ENCODE peak calls at places on chromosomes 5 and 9, in four cellular contexts. P is brain microvascular endothelial cell, B is AG09309, G is lower lobe of right lung. N is an unnamed sample.

GRCh38 chr9:120711841-120712538 is 2.3 kb downstream of the MEGF9 start:
- DNase-seq in P (no peak), B (no peak), G (no peak), N (no peak)

GRCh38 chr5:142677212-142677611 is 8.7 kb downstream of the FGF1 start:
- DNase-seq in P (no peak), B (no peak), G (no peak), N (no peak)

GRCh38 chr9:115616666-115617239 is 498.8 kb upstream of the TNC start:
- DNase-seq in P (no peak), B (no peak), G (no peak), N (no peak)

GRCh38 chr5:132662925-132663770 is 5.2 kb downstream of the IL13 start:
- DNase-seq in P (no peak), B (no peak), G (no peak), N (no peak)

GRCh38 chr5:67268233-67269011 is 71.8 kb upstream of the CD180 start:
- DNase-seq in P (peak), B (peak), G (no peak), N (no peak)

GRCh38 chr5:115947260-115947659 is 15.0 kb upstream of the LVRN start:
- DNase-seq in P (peak), B (no peak), G (no peak), N (no peak)

GRCh38 chr5:61228229-61228628 is 66.0 kb upstream of the SMIM15 start:
- DNase-seq in P (no peak), B (no peak), G (no peak), N (no peak)

GRCh38 chr9:129321511-129322021 is 143.5 kb upstream of the IER5L start:
- DNase-seq in P (no peak), B (no peak), G (no peak), N (no peak)

GRCh38 chr5:88524941-88525340 is 256.3 kb upstream of the TMEM161B start:
- DNase-seq in P (no peak), B (no peak), G (no peak), N (no peak)

GRCh38 chr5:63495225-63495624 is 467.0 kb downstream of the HTR1A start:
- DNase-seq in P (no peak), B (no peak), G (no peak), N (no peak)

GRCh38 chr5:138829341-138829740 is 45.8 kb downstream of the LRRTM2 start:
- DNase-seq in P (no peak), B (peak), G (no peak), N (no peak)

GRCh38 chr9:132647806-132648205 is 22.0 kb downstream of the DDX31 start:
- DNase-seq in P (no peak), B (no peak), G (no peak), N (no peak)

GRCh38 chr9:132647355-132647754 is 22.4 kb downstream of the DDX31 start:
- DNase-seq in P (peak), B (peak), G (no peak), N (no peak)

GRCh38 chr9:132648685-132649084 is 21.1 kb downstream of the DDX31 start:
- DNase-seq in P (no peak), B (no peak), G (no peak), N (no peak)

GRCh38 chr9:132646726-132647125 is 23.1 kb downstream of the DDX31 start:
- DNase-seq in P (no peak), B (no peak), G (no peak), N (no peak)

DNA sequence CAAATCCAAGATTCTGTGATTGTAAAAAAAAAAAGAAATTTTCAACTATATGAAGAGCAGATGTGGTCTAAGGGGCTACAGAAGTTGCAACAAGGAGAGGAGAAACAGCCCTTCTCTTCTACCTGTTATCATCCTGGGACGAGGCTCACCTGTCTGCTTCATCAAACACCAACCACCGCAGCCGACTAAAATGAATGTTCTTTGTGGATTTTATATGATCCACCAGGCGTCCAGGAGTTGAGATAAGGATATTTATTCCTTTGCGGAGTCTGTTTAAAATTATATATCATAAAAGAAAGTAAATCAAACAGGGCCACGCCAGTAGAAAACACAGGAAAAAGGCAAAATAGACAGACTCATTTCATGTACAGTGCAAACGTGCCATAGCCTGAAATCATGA is 21.5 kb downstream of the DDX31 start:
- DNase-seq in P (no peak), B (no peak), G (no peak), N (no peak)
- TF ChIP-seq CTCF in P (no peak), B (no peak), G (no peak), N (no peak)

GRCh38 chr5:151700816-151701215 is 14.1 kb upstream of the SPARC start:
- DNase-seq in P (no peak), B (no peak), G (no peak), N (no peak)

GRCh38 chr5:151695464-151695863 is 8.7 kb upstream of the SPARC start:
- DNase-seq in P (no peak), B (no peak), G (no peak), N (no peak)

GRCh38 chr5:151696470-151697061 is 9.9 kb upstream of the SPARC start:
- DNase-seq in P (peak), B (peak), G (no peak), N (no peak)

GRCh38 chr5:151697452-151697851 is 10.7 kb upstream of the SPARC start:
- DNase-seq in P (no peak), B (no peak), G (no peak), N (no peak)

GRCh38 chr5:151699071-151699901 is 12.6 kb upstream of the SPARC start:
- DNase-seq in P (peak), B (peak), G (no peak), N (peak)
- TF ChIP-seq CTCF in P (peak), B (no peak), G (no peak), N (no peak)

GRCh38 chr5:53554444-53554843 is 6.0 kb upstream of the NDUFS4 start:
- DNase-seq in P (no peak), B (no peak), G (no peak), N (no peak)

GRCh38 chr5:53552561-53552960 is 7.9 kb upstream of the NDUFS4 start:
- DNase-seq in P (no peak), B (no peak), G (no peak), N (no peak)

GRCh38 chr5:53545744-53546143 is 14.7 kb upstream of the NDUFS4 start:
- DNase-seq in P (no peak), B (no peak), G (no peak), N (no peak)

GRCh38 chr5:53547226-53547625 is 13.2 kb upstream of the NDUFS4 start:
- DNase-seq in P (no peak), B (no peak), G (no peak), N (no peak)

DNA sequence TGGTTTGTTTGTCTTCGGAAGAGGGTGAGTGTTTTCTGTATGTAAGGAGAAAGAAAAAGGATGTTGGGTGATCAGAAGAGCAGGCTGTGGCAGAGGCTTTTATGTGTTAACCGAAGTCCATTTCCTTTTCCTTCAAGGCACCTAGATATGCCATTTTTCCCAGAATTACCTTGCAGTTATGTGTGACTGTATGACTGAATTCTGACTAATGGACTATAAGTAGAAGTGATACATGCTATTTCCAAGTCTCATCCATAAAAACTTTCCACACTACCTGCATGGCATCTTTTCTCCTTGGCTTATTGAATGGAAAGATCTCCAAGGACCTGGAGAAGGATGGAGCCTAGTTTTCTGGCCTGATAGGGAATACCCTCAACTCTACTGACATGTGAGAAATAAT is 10.6 kb upstream of the NDUFS4 start:
- DNase-seq in P (no peak), B (no peak), G (no peak), N (no peak)
- TF ChIP-seq CTCF in P (no peak), B (no peak), G (no peak), N (no peak)

GRCh38 chr5:38780950-38781349 is 64.9 kb upstream of the OSMR start:
- DNase-seq in P (peak), B (no peak), G (no peak), N (peak)
- TF ChIP-seq CTCF in P (peak), B (no peak), G (peak), N (no peak)

GRCh38 chr5:173853370-173854131 is 34.6 kb upstream of the CPEB4 start:
- DNase-seq in P (no peak), B (no peak), G (no peak), N (no peak)

GRCh38 chr5:173850664-173851063 is 37.5 kb upstream of the CPEB4 start:
- DNase-seq in P (no peak), B (no peak), G (no peak), N (no peak)

GRCh38 chr5:173855162-173855994 is 32.8 kb upstream of the CPEB4 start:
- DNase-seq in P (peak), B (no peak), G (no peak), N (no peak)

GRCh38 chr5:173851595-173852248 is 36.4 kb upstream of the CPEB4 start:
- DNase-seq in P (no peak), B (no peak), G (no peak), N (no peak)

DNA sequence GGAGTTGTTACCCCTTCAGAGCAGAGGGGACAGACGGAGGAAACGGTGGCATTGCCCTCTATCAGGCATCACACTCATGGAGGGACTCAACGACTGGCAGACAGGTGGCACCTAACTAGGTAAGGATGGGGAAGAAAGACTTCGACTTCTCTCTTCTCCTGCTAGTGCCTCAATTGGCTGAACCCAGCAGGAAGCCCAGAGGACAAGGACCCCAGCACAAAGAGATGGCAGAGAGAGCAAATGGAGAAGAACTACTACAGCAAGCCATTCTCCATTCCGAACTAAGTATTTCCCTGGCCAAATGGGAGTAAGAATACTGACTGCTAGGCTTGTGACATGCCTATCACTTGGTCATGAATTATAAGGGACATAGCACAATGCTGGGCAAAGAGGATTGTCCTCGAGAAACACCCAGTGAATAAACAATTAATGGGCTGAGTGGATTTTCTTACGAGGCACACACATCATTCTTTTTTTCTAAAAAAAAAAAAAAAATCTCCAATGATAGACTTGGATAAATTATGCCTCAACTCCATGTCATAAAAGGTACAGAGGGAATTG is 35.3 kb upstream of the CPEB4 start:
- DNase-seq in P (no peak), B (no peak), G (no peak), N (no peak)
- TF ChIP-seq CTCF in P (no peak), B (no peak), G (no peak), N (no peak)

GRCh38 chr5:80407735-80408474 is at the start of gene ZFYVE16:
- DNase-seq in P (peak), B (peak), G (peak), N (peak)
- TF ChIP-seq CTCF in P (no peak), B (peak), G (no peak), N (peak)

GRCh38 chr9:101457003-101457402 is 21.4 kb upstream of the ALDOB start:
- DNase-seq in P (no peak), B (no peak), G (no peak), N (no peak)
- TF ChIP-seq CTCF in P (peak), B (no peak), G (no peak), N (no peak)

GRCh38 chr9:84294551-84294950 is 46.0 kb downstream of the SLC28A3 start:
- DNase-seq in P (no peak), B (no peak), G (no peak), N (no peak)
- TF ChIP-seq CTCF in P (peak), B (no peak), G (no peak), N (no peak)

GRCh38 chr5:149237662-149238061 is 34.0 kb upstream of the AFAP1L1 start:
- DNase-seq in P (no peak), B (no peak), G (no peak), N (no peak)

GRCh38 chr5:149235841-149236240 is 35.8 kb upstream of the AFAP1L1 start:
- DNase-seq in P (no peak), B (no peak), G (no peak), N (no peak)

GRCh38 chr5:149239917-149240316 is 31.7 kb upstream of the AFAP1L1 start:
- DNase-seq in P (no peak), B (no peak), G (no peak), N (no peak)

GRCh38 chr5:149240354-149240998 is 31.2 kb upstream of the AFAP1L1 start:
- DNase-seq in P (no peak), B (no peak), G (peak), N (no peak)

GRCh38 chr5:149238540-149238939 is 33.1 kb upstream of the AFAP1L1 start:
- DNase-seq in P (no peak), B (no peak), G (no peak), N (no peak)
- TF ChIP-seq CTCF in P (peak), B (peak), G (no peak), N (no peak)

DNA sequence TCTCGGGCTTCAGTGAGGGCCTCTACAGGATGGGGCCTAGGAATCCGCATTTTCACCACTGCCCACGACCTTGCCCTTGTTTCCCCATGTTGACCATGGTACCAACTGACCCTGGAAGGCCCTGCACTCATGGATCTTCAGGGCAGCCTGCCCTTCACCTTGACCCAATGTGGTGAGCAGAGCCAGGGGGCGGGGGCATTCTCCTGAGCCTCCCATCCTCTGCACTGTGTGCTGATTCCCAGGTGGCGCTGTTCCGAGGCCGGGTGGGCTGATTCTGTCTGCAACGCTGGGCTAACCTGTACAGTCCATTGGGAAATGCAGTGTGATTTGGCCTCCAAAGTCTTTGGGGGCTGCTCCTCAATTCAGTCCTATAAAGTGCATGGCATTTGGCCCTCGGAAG is 68.7 kb downstream of the SHB start:
- DNase-seq in P (no peak), B (no peak), G (no peak), N (no peak)
- TF ChIP-seq CTCF in P (no peak), B (no peak), G (no peak), N (no peak)

N was measured in Calu3.